ENCODE peak calls at places on chromosomes 12 and 14, in eight cellular contexts. K is EL; T is anterior cingulate cortex; H is thyroid gland; B is H54; O is T-helper 1 cell; L is naive thymus-derived CD8-positive, alpha-beta T cell; M is kidney. E is an unnamed sample.

GRCh38 chr14:32514236-32514635 is 185.1 kb downstream of the AKAP6 start:
- DNase-seq in H (no peak), M (no peak), L (no peak), O (no peak), B (no peak), K (no peak), T (no peak), E (peak; percentile 18)

GRCh38 chr14:100900837-100901390 is 2.6 kb downstream of the RTL1 start:
- DNase-seq in M (no peak), T (no peak), B (no peak), H (no peak), O (no peak), K (no peak), L (no peak), E (peak; percentile 29)

GRCh38 chr12:68246350-68246749 is 7.1 kb downstream of the IL22 start:
- DNase-seq in T (no peak), O (no peak), K (no peak), B (no peak), H (no peak), L (no peak), M (no peak), E (no peak)

GRCh38 chr12:48037267-48037915 is 33.1 kb upstream of the COL2A1 start:
- DNase-seq in O (no peak), L (no peak), H (peak; percentile 5), M (no peak), K (peak; percentile 56), B (no peak), T (no peak), E (no peak)

GRCh38 chr12:31005944-31006361 is 67.7 kb upstream of the DDX11 start:
- DNase-seq in B (peak; percentile 90), K (peak; percentile 87), T (no peak), H (no peak), M (no peak), O (no peak), L (no peak), E (peak; percentile 80)

GRCh38 chr12:80175307-80175930 is 76.1 kb downstream of the OTOGL start:
- DNase-seq in L (no peak), T (no peak), M (no peak), B (no peak), O (peak; percentile 14), K (no peak), H (peak; percentile 17), E (peak; percentile 37)

GRCh38 chr12:102216086-102216691 is 18.6 kb upstream of the PMCH start:
- DNase-seq in B (no peak), L (no peak), M (no peak), O (no peak), T (no peak), K (peak; percentile 67), H (no peak), E (peak; percentile 59)

GRCh38 chr12:65825573-65826512 is 1.6 kb downstream of the HMGA2 start:
- DNase-seq in B (no peak), H (peak; percentile 39), K (peak; percentile 55), O (no peak), T (no peak), M (peak; percentile 69), L (no peak), E (peak; percentile 74)

GRCh38 chr12:3684449-3685051 is 68.4 kb downstream of the CRACR2A start:
- DNase-seq in T (no peak), O (no peak), B (no peak), K (no peak), M (no peak), H (no peak), L (no peak), E (no peak)

GRCh38 chr12:57521475-57522018 is 1.1 kb upstream of the MBD6 start:
- DNase-seq in B (no peak), T (peak; percentile 44), K (peak; percentile 47), M (peak; percentile 84), H (peak; percentile 59), O (no peak), L (no peak), E (peak; percentile 56)

GRCh38 chr12:52210186-52210924 is 18.5 kb upstream of the KRT80 start:
- DNase-seq in B (no peak), O (no peak), M (peak; percentile 83), K (peak; percentile 89), T (no peak), H (peak; percentile 48), L (no peak), E (peak; percentile 89)

GRCh38 chr12:76124456-76124855 is 40.0 kb upstream of the NAP1L1 start:
- DNase-seq in O (no peak), L (no peak), B (no peak), T (no peak), H (no peak), M (no peak), K (peak; percentile 30), E (peak; percentile 25)

GRCh38 chr14:41642402-41643195 is 35.9 kb downstream of the LRFN5 start:
- DNase-seq in M (no peak), B (no peak), T (no peak), O (no peak), L (no peak), H (no peak), K (no peak), E (no peak)

GRCh38 chr14:59819446-59820088 is 51.0 kb downstream of the RTN1 start:
- DNase-seq in B (no peak), T (no peak), H (no peak), K (no peak), L (no peak), M (peak; percentile 57), O (no peak), E (no peak)

E was measured in GM23248.